ENCODE peak calls at places on chromosome 22, in four cellular contexts. Y, V, E and R are unnamed samples.

GRCh38 chr22:18978506-18978905 is 42.4 kb upstream of the PRODH start:
- DNase-seq in Y (peak; percentile 41), V (no peak), E (no peak), R (no peak)

GRCh38 chr22:43186272-43187170 is at the start of gene TTLL12:
- DNase-seq in Y (peak; percentile 85), V (peak; percentile 27), E (peak; percentile 58), R (peak; percentile 63)

GRCh38 chr22:48103126-48103875 is 1340.9 kb downstream of the TBC1D22A start:
- DNase-seq in Y (no peak), V (no peak), E (no peak), R (no peak)

GRCh38 chr22:44928711-44929347 is 81.0 kb downstream of the PHF21B start:
- DNase-seq in Y (no peak), V (no peak), E (no peak), R (no peak)

GRCh38 chr22:39943941-39944624 is 16.1 kb upstream of the TMA7B start:
- DNase-seq in Y (no peak), V (no peak), E (no peak), R (no peak)

GRCh38 chr22:39128508-39128907 is 24.0 kb downstream of the CBX7 start:
- DNase-seq in Y (no peak), V (no peak), E (no peak), R (no peak)

GRCh38 chr22:37462983-37463382 is 23.2 kb downstream of the MFNG start:
- DNase-seq in Y (no peak), V (peak; percentile 31), E (peak; percentile 46), R (peak; percentile 39)

GRCh38 chr22:47300698-47301405 is 538.4 kb downstream of the TBC1D22A start:
- DNase-seq in Y (no peak), V (no peak), E (no peak), R (no peak)

GRCh38 chr22:38865201-38866023 is 6.6 kb downstream of the CBX6 start:
- DNase-seq in Y (peak; percentile 53), V (no peak), E (no peak), R (no peak)

GRCh38 chr22:37249946-37250345 is 5.9 kb upstream of the RAC2 start:
- DNase-seq in Y (peak; percentile 6), V (no peak), E (no peak), R (no peak)

GRCh38 chr22:50129121-50129734 is 39.4 kb downstream of the MOV10L1 start:
- DNase-seq in Y (no peak), V (no peak), E (no peak), R (no peak)

GRCh38 chr22:41021039-41021654 is 70.0 kb downstream of the RBX1 start:
- DNase-seq in Y (peak; percentile 74), V (no peak), E (peak; percentile 29), R (no peak)

GRCh38 chr22:29641052-29641780 is 37.8 kb downstream of the NF2 start:
- DNase-seq in Y (no peak), V (no peak), E (no peak), R (no peak)

GRCh38 chr22:42294034-42294985 is 23.9 kb upstream of the TCF20 start:
- DNase-seq in Y (peak; percentile 75), V (peak; percentile 42), E (peak; percentile 55), R (peak; percentile 55)

GRCh38 chr22:32794449-32795213 is 6.9 kb upstream of the TIMP3 start:
- DNase-seq in Y (no peak), V (no peak), E (no peak), R (no peak)

GRCh38 chr22:43292633-43293025 is 50.5 kb downstream of the SCUBE1 start:
- DNase-seq in Y (no peak), V (no peak), E (no peak), R (no peak)

GRCh38 chr22:23380230-23380573 is 199.9 kb downstream of the IGLL1 start:
- DNase-seq in Y (no peak), V (no peak), E (no peak), R (no peak)

GRCh38 chr22:26646158-26646557 is 11.2 kb upstream of the MIAT start:
- DNase-seq in Y (no peak), V (no peak), E (no peak), R (no peak)

GRCh38 chr22:19951351-19951750 is 9.7 kb upstream of the TXNRD2 start:
- DNase-seq in Y (no peak), V (no peak), E (no peak), R (no peak)

GRCh38 chr22:35467788-35468187 is 67.8 kb downstream of the MCM5 start:
- DNase-seq in Y (peak; percentile 69), V (peak; percentile 29), E (no peak), R (peak; percentile 52)

GRCh38 chr22:44154431-44154942 is 26.2 kb upstream of the PARVG start:
- DNase-seq in Y (no peak), V (no peak), E (no peak), R (peak; percentile 71)